ENCODE peak calls at places on chromosome 7, in nine cellular contexts. X, U, R, Q, O, V, D, J and F are unnamed samples.

GRCh38 chr7:5610500-5611186 is 170.8 kb downstream of the RNF216 start:
- DNase-seq in X (no peak), U (no peak), R (peak), Q (no peak), O (no peak), V (no peak), D (no peak), J (no peak), F (no peak)

GRCh38 chr7:24455813-24456525 is 117.3 kb upstream of the PALS2 start:
- DNase-seq in X (no peak), U (no peak), R (no peak), Q (no peak), O (no peak), V (no peak), D (peak), J (no peak), F (peak)

GRCh38 chr7:158442260-158442659 is 145.4 kb downstream of the PTPRN2 start:
- DNase-seq in X (no peak), U (no peak), R (no peak), Q (no peak), O (no peak), V (no peak), D (no peak), J (no peak), F (no peak)

GRCh38 chr7:4712371-4713182 is 30.5 kb downstream of the FOXK1 start:
- DNase-seq in X (no peak), U (no peak), R (no peak), Q (no peak), O (no peak), V (no peak), D (peak), J (peak), F (no peak)

GRCh38 chr7:148500978-148501377 is 89.6 kb upstream of the C7orf33 start:
- DNase-seq in X (no peak), U (no peak), R (no peak), Q (no peak), O (no peak), V (no peak), D (no peak), J (no peak), F (no peak)

GRCh38 chr7:20220824-20221547 is 3.8 kb upstream of the MACC1 start:
- DNase-seq in X (no peak), U (no peak), R (no peak), Q (no peak), O (no peak), V (no peak), D (no peak), J (no peak), F (peak)

GRCh38 chr7:69399038-69399800 is 199.1 kb upstream of the AUTS2 start:
- DNase-seq in X (no peak), U (no peak), R (no peak), Q (no peak), O (no peak), V (no peak), D (no peak), J (no peak), F (no peak)

GRCh38 chr7:99693100-99693426 is 13.3 kb upstream of the CYP3A5 start:
- DNase-seq in X (no peak), U (no peak), R (no peak), Q (no peak), O (no peak), V (no peak), D (no peak), J (no peak), F (no peak)

GRCh38 chr7:149287622-149288021 is 25.6 kb downstream of the ZNF783 start:
- DNase-seq in X (no peak), U (no peak), R (no peak), Q (no peak), O (no peak), V (no peak), D (no peak), J (no peak), F (no peak)

GRCh38 chr7:137196665-137197064 is 146.9 kb downstream of the PTN start:
- DNase-seq in X (no peak), U (no peak), R (no peak), Q (no peak), O (no peak), V (no peak), D (no peak), J (no peak), F (no peak)

GRCh38 chr7:32888505-32888904 is 3.1 kb downstream of the KBTBD2 start:
- DNase-seq in X (no peak), U (no peak), R (no peak), Q (no peak), O (no peak), V (no peak), D (no peak), J (no peak), F (no peak)

GRCh38 chr7:137816696-137817320 is 30.0 kb downstream of the DGKI start:
- DNase-seq in X (no peak), U (no peak), R (no peak), Q (no peak), O (no peak), V (no peak), D (no peak), J (no peak), F (no peak)

GRCh38 chr7:34928052-34928451 is 109.2 kb downstream of the DPY19L1 start:
- DNase-seq in X (peak), U (no peak), R (peak), Q (no peak), O (peak), V (no peak), D (peak), J (no peak), F (no peak)

GRCh38 chr7:111108526-111108925 is 17.6 kb downstream of the LRRN3 start:
- DNase-seq in X (no peak), U (no peak), R (no peak), Q (no peak), O (no peak), V (no peak), D (no peak), J (no peak), F (no peak)

GRCh38 chr7:71604818-71605414 is 473.0 kb downstream of the GALNT17 start:
- DNase-seq in X (no peak), U (no peak), R (no peak), Q (no peak), O (no peak), V (no peak), D (no peak), J (no peak), F (no peak)

GRCh38 chr7:23864984-23865383 is 155.0 kb downstream of the STK31 start:
- DNase-seq in X (no peak), U (no peak), R (no peak), Q (no peak), O (no peak), V (no peak), D (no peak), J (no peak), F (no peak)

GRCh38 chr7:47231627-47232026 is 350.3 kb downstream of the TNS3 start:
- DNase-seq in X (no peak), U (no peak), R (no peak), Q (no peak), O (no peak), V (no peak), D (no peak), J (no peak), F (no peak)

GRCh38 chr7:77702451-77703219 is 6.4 kb downstream of the RSBN1L start:
- DNase-seq in X (no peak), U (no peak), R (no peak), Q (no peak), O (no peak), V (no peak), D (no peak), J (no peak), F (no peak)

GRCh38 chr7:142885311-142886230 is at the start of gene TRPV6:
- DNase-seq in X (no peak), U (no peak), R (no peak), Q (no peak), O (no peak), V (no peak), D (no peak), J (no peak), F (no peak)

GRCh38 chr7:127447326-127447945 is 54.9 kb upstream of the ZNF800 start:
- DNase-seq in X (no peak), U (peak), R (no peak), Q (peak), O (peak), V (no peak), D (peak), J (peak), F (peak)

GRCh38 chr7:151126500-151127137 is 40.3 kb downstream of the AGAP3 start:
- DNase-seq in X (no peak), U (no peak), R (peak), Q (no peak), O (no peak), V (no peak), D (no peak), J (no peak), F (no peak)

GRCh38 chr7:10918093-10918590 is 55.5 kb upstream of the PHF14 start:
- DNase-seq in X (no peak), U (no peak), R (no peak), Q (no peak), O (no peak), V (no peak), D (no peak), J (no peak), F (no peak)

GRCh38 chr7:1705856-1706255 is 35.8 kb downstream of the ELFN1 start:
- DNase-seq in X (no peak), U (no peak), R (no peak), Q (no peak), O (no peak), V (peak), D (no peak), J (no peak), F (no peak)

GRCh38 chr7:107230334-107230733 is 61.5 kb downstream of the HBP1 start:
- DNase-seq in X (no peak), U (no peak), R (no peak), Q (no peak), O (no peak), V (no peak), D (no peak), J (no peak), F (no peak)

GRCh38 chr7:1029637-1030443 is 14.5 kb upstream of the GPR146 start:
- DNase-seq in X (no peak), U (no peak), R (no peak), Q (no peak), O (no peak), V (no peak), D (no peak), J (no peak), F (no peak)

GRCh38 chr7:90180011-90180585 is 25.8 kb downstream of the STEAP1 start:
- DNase-seq in X (no peak), U (no peak), R (no peak), Q (no peak), O (no peak), V (no peak), D (no peak), J (no peak), F (no peak)

GRCh38 chr7:121286742-121287699 is 41.8 kb upstream of the WNT16 start:
- DNase-seq in X (no peak), U (peak), R (no peak), Q (no peak), O (no peak), V (no peak), D (no peak), J (peak), F (no peak)

GRCh38 chr7:106045592-106045991 is 66.5 kb downstream of the SYPL1 start:
- DNase-seq in X (no peak), U (no peak), R (no peak), Q (no peak), O (no peak), V (no peak), D (no peak), J (no peak), F (no peak)

GRCh38 chr7:17907014-17907413 is 33.3 kb downstream of the SNX13 start:
- DNase-seq in X (no peak), U (no peak), R (no peak), Q (no peak), O (no peak), V (no peak), D (no peak), J (no peak), F (no peak)

GRCh38 chr7:16999541-17000266 is 117.9 kb upstream of the AGR3 start:
- DNase-seq in X (no peak), U (no peak), R (no peak), Q (no peak), O (no peak), V (no peak), D (no peak), J (no peak), F (no peak)

GRCh38 chr7:48083114-48083830 is 5.8 kb upstream of the UPP1 start:
- DNase-seq in X (no peak), U (no peak), R (no peak), Q (no peak), O (no peak), V (no peak), D (no peak), J (no peak), F (no peak)

GRCh38 chr7:155803418-155804376 is 8.6 kb downstream of the SHH start:
- DNase-seq in X (no peak), U (no peak), R (peak), Q (no peak), O (no peak), V (peak), D (no peak), J (no peak), F (no peak)

GRCh38 chr7:1455241-1455939 is 3.9 kb downstream of the MICALL2 start:
- DNase-seq in X (no peak), U (no peak), R (peak), Q (no peak), O (no peak), V (no peak), D (no peak), J (no peak), F (no peak)

GRCh38 chr7:117095055-117095454 is 141.8 kb downstream of the ST7 start:
- DNase-seq in X (no peak), U (no peak), R (no peak), Q (no peak), O (no peak), V (no peak), D (no peak), J (no peak), F (no peak)